ENCODE peak calls at places on chromosome 17, in four cellular contexts. U is IMR-90, J is H1, I is mesendoderm. S is an unnamed sample.

GRCh38 chr17:28975634-28976033 is 24.3 kb upstream of the PHF12 start:
- DNase-seq in U (no peak), J (no peak), I (no peak), S (no peak)

GRCh38 chr17:37774508-37774907 is 29.6 kb upstream of the HNF1B start:
- DNase-seq in I (no peak), U (no peak), J (no peak), S (no peak)

GRCh38 chr17:55769625-55770000 is 18.8 kb downstream of the PCTP start:
- DNase-seq in I (no peak), U (peak), J (no peak), S (no peak)

GRCh38 chr17:36149296-36149820 is 27.1 kb downstream of the TBC1D3B start:
- DNase-seq in J (no peak), I (no peak), U (peak), S (no peak)

GRCh38 chr17:77598241-77598620 is 360.3 kb upstream of the TNRC6C start:
- DNase-seq in J (no peak), I (no peak), U (no peak), S (no peak)

GRCh38 chr17:16442594-16443389 is 27.4 kb downstream of the TRPV2 start:
- DNase-seq in I (peak), J (no peak), U (no peak), S (no peak)

GRCh38 chr17:28326114-28326513 is 7.1 kb downstream of the TMEM97 start:
- DNase-seq in U (no peak), J (peak), I (no peak), S (no peak)

GRCh38 chr17:61157246-61157887 is 242.3 kb upstream of the TBX2 start:
- DNase-seq in U (peak), I (no peak), J (no peak), S (no peak)

GRCh38 chr17:77564278-77564920 is 394.1 kb upstream of the TNRC6C start:
- DNase-seq in J (no peak), U (no peak), I (no peak), S (no peak)

GRCh38 chr17:17714261-17714866 is 33.1 kb downstream of the RAI1 start:
- DNase-seq in J (no peak), I (no peak), U (no peak), S (no peak)

GRCh38 chr17:34110315-34110714 is 144.8 kb upstream of the CCL2 start:
- DNase-seq in I (peak), J (no peak), U (no peak), S (peak)

GRCh38 chr17:58756246-58757161 is 850 bp downstream of the PPM1E start:
- DNase-seq in U (no peak), I (peak), J (peak), S (peak)

GRCh38 chr17:46002973-46003316 is 3.9 kb downstream of the STH start:
- DNase-seq in U (no peak), J (no peak), I (no peak), S (no peak)

GRCh38 chr17:77526259-77526711 is 385.5 kb downstream of the SEC14L1 start:
- DNase-seq in U (no peak), J (no peak), I (no peak), S (no peak)

GRCh38 chr17:37821025-37821713 is 76.3 kb upstream of the HNF1B start:
- DNase-seq in U (peak), J (no peak), I (no peak), S (no peak)

GRCh38 chr17:4498461-4499397 is at the start of gene SPNS2:
- DNase-seq in U (peak), J (peak), I (peak), S (peak)

GRCh38 chr17:15398736-15399331 is 57.4 kb upstream of the TEKT3 start:
- DNase-seq in J (no peak), I (no peak), U (peak), S (no peak)

GRCh38 chr17:51640108-51640622 is 379.8 kb downstream of the UTP18 start:
- DNase-seq in J (peak), I (peak), U (no peak), S (no peak)

GRCh38 chr17:38907930-38908675 is 17.3 kb upstream of the LASP1NB start:
- DNase-seq in J (no peak), I (no peak), U (no peak), S (no peak)

GRCh38 chr17:76371656-76372628 is 12.5 kb upstream of the SPHK1 start:
- DNase-seq in I (no peak), J (no peak), U (peak), S (no peak)

GRCh38 chr17:29590261-29590978 is 972 bp upstream of the GIT1 start:
- DNase-seq in J (peak), U (peak), I (no peak), S (no peak)

GRCh38 chr17:46742539-46743270 is 75.8 kb downstream of the WNT3 start:
- DNase-seq in I (no peak), J (no peak), U (peak), S (no peak)

GRCh38 chr17:142102-142661 is 4.8 kb downstream of the SCGB1C2 start:
- DNase-seq in I (peak), J (no peak), U (peak), S (no peak)

GRCh38 chr17:7380321-7380720 is 568 bp upstream of the TNK1 start:
- DNase-seq in U (peak), I (peak), J (no peak), S (no peak)

GRCh38 chr17:39485555-39485954 is 24.3 kb downstream of the CDK12 start:
- DNase-seq in J (no peak), I (peak), U (peak), S (no peak)

GRCh38 chr17:70775667-70776066 is 606.3 kb downstream of the KCNJ2 start:
- DNase-seq in J (no peak), I (no peak), U (no peak), S (no peak)

GRCh38 chr17:29039764-29040598 is 3.0 kb upstream of the PIPOX start:
- DNase-seq in U (peak), I (peak), J (no peak), S (no peak)

GRCh38 chr17:7018331-7018964 is 4.4 kb upstream of the BCL6B start:
- DNase-seq in I (no peak), U (no peak), J (no peak), S (no peak)

GRCh38 chr17:77864234-77865108 is 94.0 kb upstream of the TNRC6C start:
- DNase-seq in I (no peak), U (no peak), J (no peak), S (no peak)

GRCh38 chr17:11986939-11987329 is 10.3 kb downstream of the ZNF18 start:
- DNase-seq in I (peak), J (no peak), U (peak), S (peak)

GRCh38 chr17:80805032-80805751 is 186.4 kb upstream of the CHMP6 start:
- DNase-seq in U (peak), J (no peak), I (peak), S (no peak)

GRCh38 chr17:66301864-66302741 is at the start of gene PRKCA:
- DNase-seq in U (peak), J (peak), I (peak), S (peak)

GRCh38 chr17:61846088-61846487 is 17.2 kb downstream of the BRIP1 start:
- DNase-seq in J (no peak), I (no peak), U (no peak), S (no peak)

GRCh38 chr17:78694805-78695531 is 87.1 kb downstream of the CYTH1 start:
- DNase-seq in I (no peak), U (no peak), J (no peak), S (no peak)

GRCh38 chr17:62064029-62064790 is 868 bp downstream of the MED13 start:
- DNase-seq in I (no peak), J (no peak), U (peak), S (no peak)

GRCh38 chr17:13113821-13114525 is 96.1 kb upstream of the ELAC2 start:
- DNase-seq in I (no peak), U (no peak), J (no peak), S (no peak)

GRCh38 chr17:21278304-21279197 is 6.0 kb upstream of the MAP2K3 start:
- DNase-seq in U (no peak), I (no peak), J (no peak), S (no peak)

GRCh38 chr17:21258593-21258992 is 5.4 kb upstream of the NATD1 start:
- DNase-seq in J (no peak), I (no peak), U (no peak), S (no peak)

GRCh38 chr17:21129023-21129681 is 2.4 kb downstream of the DHRS7B start:
- DNase-seq in I (no peak), J (no peak), U (peak), S (no peak)

DNA sequence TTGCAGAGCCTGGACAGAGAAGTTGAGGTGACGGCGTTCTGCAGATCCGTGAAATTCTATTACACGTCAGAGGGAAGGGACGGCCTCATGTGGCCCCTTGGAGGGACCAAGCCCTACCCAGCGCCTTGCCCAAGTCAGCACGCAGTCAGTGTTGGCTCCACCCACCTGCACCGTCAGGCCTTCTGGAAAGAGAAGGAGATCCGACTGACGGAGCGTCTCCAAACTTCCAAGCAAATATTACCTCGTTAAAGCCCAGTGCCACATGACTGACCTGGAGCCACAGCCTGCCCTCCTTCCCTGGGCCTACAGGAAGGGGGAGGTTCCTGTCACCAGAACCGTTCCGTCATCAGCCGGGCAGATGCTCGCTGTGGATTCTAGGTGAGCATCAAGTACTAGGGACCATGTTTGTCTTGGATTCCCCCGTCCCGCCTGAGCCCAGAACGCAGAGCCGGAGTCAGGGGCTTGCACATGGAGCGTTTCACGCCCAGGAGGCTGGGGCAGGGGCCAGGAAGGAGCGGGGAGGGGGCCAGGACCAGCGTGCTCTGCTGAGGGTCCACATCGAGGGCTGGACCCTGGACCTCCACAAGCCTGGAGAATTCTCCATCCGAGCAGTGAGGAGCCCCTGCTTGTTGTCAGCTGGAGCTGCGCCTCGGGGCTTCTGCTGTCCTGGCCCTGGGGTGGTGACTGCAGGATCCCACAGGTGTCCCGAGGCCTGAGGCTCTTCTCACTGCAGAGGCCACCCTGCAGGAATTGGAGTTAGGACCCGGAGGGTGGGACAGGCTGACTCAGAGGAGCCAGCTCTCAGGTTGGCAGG is 22.6 kb upstream of the METRNL start:
- DNase-seq in U (no peak), J (peak), I (no peak), S (no peak)
- H2AK5ac ChIP-seq in U (peak), J (no peak), I (no peak), S (no peak)

GRCh38 chr17:79748296-79749099 is 17.8 kb downstream of the ENPP7 start:
- DNase-seq in J (peak), I (no peak), U (no peak), S (no peak)

GRCh38 chr17:79745641-79746105 is 14.9 kb downstream of the ENPP7 start:
- DNase-seq in I (no peak), J (no peak), U (no peak), S (no peak)

GRCh38 chr17:79749156-79749815 is 18.5 kb downstream of the ENPP7 start:
- DNase-seq in I (no peak), J (no peak), U (peak), S (no peak)

GRCh38 chr17:79746955-79747507 is 16.3 kb downstream of the ENPP7 start:
- DNase-seq in U (no peak), I (peak), J (peak), S (no peak)

DNA sequence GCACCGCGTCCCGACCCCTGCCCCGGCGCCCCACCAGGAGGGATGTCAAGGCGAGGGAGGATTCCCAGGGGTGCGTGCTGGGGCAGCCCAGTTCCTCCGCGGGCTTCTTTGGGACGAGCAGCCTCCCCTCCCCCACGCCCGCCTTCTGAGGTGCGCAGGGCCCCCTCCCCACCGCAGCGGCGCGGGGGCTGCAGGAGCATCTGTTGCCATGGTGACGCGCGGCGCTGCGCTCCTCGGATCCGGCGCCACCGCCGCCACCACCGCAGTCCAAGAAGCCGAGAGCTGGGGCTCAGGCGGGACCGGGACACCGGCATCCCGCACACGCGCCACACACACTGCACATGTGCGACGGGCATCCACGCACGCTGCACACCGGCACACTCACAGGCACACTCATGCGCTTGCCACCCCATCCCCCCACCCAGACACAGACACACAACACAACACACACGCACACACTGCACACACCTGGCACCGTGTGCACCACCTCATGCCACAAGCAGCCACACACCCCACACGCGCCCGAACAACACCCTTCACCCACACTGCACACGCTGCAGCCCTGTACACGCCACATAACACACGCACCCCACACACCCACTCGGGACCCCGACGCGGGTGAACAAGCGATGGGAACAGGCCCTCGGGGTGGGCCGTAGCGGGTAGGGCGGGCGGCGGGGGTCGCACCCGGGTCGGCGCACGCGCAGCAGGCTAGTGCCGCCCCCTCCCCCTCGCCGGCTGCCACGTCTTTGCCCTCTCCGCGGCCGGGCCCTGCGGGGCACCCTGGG is 17.0 kb downstream of the ENPP7 start:
- DNase-seq in J (no peak), U (no peak), I (peak), S (no peak)
- H3K4me3 ChIP-seq in J (peak), U (no peak), I (no peak), S (peak)

GRCh38 chr17:40870136-40870535 is 3.1 kb upstream of the KRT12 start:
- DNase-seq in J (no peak), I (peak), U (no peak), S (no peak)
- H2BK15ac ChIP-seq in J (no peak), I (no peak), U (no peak), S (no peak)

GRCh38 chr17:14396542-14396941 is 95.7 kb downstream of the HS3ST3B1 start:
- DNase-seq in J (no peak), I (peak), U (peak), S (no peak)

GRCh38 chr17:14389656-14390055 is 88.8 kb downstream of the HS3ST3B1 start:
- DNase-seq in J (no peak), U (no peak), I (peak), S (no peak)

GRCh38 chr17:14398766-14399165 is 97.9 kb downstream of the HS3ST3B1 start:
- DNase-seq in J (no peak), U (no peak), I (no peak), S (no peak)

GRCh38 chr17:14393723-14394122 is 92.8 kb downstream of the HS3ST3B1 start:
- DNase-seq in I (no peak), J (no peak), U (no peak), S (no peak)

DNA sequence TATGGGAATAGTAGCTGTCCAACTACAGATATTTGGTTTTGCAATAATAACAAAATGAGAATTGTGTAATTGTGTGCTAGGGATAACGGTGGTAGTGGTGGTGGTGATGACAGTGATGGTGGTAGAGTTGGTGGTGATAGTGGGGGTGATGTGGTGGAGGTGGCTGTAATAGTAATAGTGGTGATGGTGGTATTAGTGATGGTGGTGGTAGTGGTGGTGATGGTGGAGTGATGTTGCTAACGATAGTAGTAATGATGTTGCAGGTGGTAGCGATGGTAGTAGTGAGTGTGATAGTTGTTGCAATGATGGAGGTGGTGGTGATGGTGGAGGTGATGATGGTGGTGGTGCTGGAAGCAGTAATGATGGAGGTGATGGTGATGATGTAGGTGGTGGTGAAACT is 94.4 kb downstream of the HS3ST3B1 start:
- DNase-seq in U (no peak), J (no peak), I (no peak), S (no peak)
- H2AK5ac ChIP-seq in U (no peak), J (no peak), I (no peak), S (no peak)

GRCh38 chr17:74918906-74919305 is 4.1 kb downstream of the USH1G start:
- DNase-seq in J (no peak), U (no peak), I (no peak), S (no peak)

GRCh38 chr17:74916851-74917199 is 6.2 kb downstream of the USH1G start:
- DNase-seq in U (no peak), J (no peak), I (no peak), S (no peak)

GRCh38 chr17:74916136-74916850 is 6.8 kb downstream of the USH1G start:
- DNase-seq in U (no peak), J (no peak), I (no peak), S (no peak)

GRCh38 chr17:74919440-74920305 is 3.4 kb downstream of the USH1G start:
- DNase-seq in I (peak), J (peak), U (no peak), S (no peak)

DNA sequence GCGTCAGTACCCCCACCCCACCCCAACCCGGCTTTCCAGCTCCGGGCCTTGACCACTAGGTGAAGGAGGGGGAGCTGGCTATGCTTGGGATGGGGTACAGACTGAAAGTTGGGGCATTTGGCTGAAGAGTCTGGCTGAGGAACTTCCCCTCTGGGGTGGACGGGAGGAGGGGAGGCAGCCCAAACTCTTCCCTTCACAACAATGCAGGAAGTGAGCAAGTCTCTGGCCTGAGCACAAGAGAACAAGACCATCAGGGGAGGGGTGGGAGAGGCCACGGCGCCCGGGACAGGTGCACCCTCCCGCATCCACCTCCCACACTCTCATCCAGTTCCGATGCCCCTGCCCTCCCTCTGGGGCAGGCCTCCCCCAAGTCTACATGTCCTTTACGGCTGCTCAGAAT is 5.6 kb downstream of the USH1G start:
- DNase-seq in J (no peak), I (no peak), U (no peak), S (no peak)
- H3K4me3 ChIP-seq in J (no peak), I (no peak), U (no peak), S (no peak)

DNA sequence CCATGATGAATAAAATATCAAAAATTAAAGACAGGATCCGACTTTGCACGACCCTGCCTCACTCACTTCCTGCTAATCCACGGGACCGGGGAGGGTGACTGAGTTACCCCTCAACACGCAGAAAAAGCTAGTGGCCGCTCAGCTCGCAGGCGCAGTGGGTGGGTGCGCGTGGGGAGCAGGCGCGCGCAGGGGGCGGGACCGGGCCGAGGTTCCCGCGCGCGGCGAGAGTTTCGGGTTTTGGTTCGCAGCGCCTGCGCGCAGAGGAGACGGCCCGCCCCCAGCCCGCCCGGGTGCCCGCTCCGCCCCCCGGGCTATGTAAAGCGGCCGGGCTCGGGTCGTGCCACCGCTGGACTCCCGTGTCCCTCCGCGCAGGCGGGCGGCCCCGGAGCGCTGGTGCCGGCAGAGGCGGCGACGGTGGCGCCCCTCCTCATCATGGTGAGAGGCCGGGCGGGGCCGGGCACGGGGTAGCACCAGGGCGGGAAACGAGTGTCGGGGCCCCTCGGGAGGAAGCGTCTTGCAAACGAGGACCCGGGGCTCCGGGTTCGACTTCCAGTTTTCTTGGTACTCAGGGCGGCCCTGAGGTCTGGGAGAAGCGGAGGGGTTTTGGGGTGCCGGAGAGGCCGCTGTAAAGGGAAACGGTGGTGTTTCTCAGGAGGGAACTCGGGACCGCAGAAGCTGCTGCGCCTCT is at the start of gene CNP:
- DNase-seq in I (peak), J (peak), U (peak), S (peak)
- H2BK15ac ChIP-seq in I (no peak), J (peak), U (peak), S (no peak)